ENCODE peak calls at places on chromosomes 2 and 18, in five cellular contexts. L is HCT116, I is fibroblast of the aortic adventitia, K is adrenal gland, M is hepatocyte. H is an unnamed sample.

GRCh38 chr2:3742743-3743142 is 39.4 kb downstream of the DCDC2C start:
- DNase-seq in K (no peak), I (no peak), L (no peak), M (no peak), H (no peak)

GRCh38 chr18:9671214-9671613 is 36.9 kb upstream of the RAB31 start:
- DNase-seq in M (no peak), L (no peak), K (no peak), I (no peak), H (no peak)

GRCh38 chr2:239118675-239119211 is 270.9 kb downstream of the TWIST2 start:
- DNase-seq in M (no peak), I (no peak), L (no peak), K (no peak), H (no peak)

GRCh38 chr18:62420151-62420512 is 95.0 kb downstream of the TNFRSF11A start:
- DNase-seq in L (no peak), M (peak), K (no peak), I (peak), H (no peak)

GRCh38 chr2:71071681-71072398 is 3.4 kb downstream of the NAGK start:
- DNase-seq in L (no peak), I (no peak), M (no peak), K (no peak), H (no peak)

GRCh38 chr2:26556309-26557243 is 78.7 kb upstream of the OTOF start:
- DNase-seq in K (no peak), L (no peak), M (no peak), I (no peak), H (no peak)

GRCh38 chr2:95062247-95062646 is 36.7 kb downstream of the MAL start:
- DNase-seq in L (no peak), K (no peak), I (no peak), M (no peak), H (peak)

GRCh38 chr2:160168878-160169277 is 31.2 kb downstream of the ITGB6 start:
- DNase-seq in L (no peak), K (no peak), M (peak), I (no peak), H (no peak)

GRCh38 chr2:86628091-86628522 is 4.4 kb upstream of the RNF103 start:
- DNase-seq in L (no peak), I (no peak), M (no peak), K (no peak), H (no peak)

GRCh38 chr2:143476421-143477084 is 347.3 kb downstream of the ARHGAP15 start:
- DNase-seq in I (no peak), K (no peak), L (no peak), M (no peak), H (no peak)

GRCh38 chr2:241908686-241909420 is 39.3 kb downstream of the RTP5 start:
- DNase-seq in M (no peak), K (no peak), L (no peak), I (no peak), H (no peak)

GRCh38 chr2:80266231-80266630 is 38.3 kb downstream of the LRRTM1 start:
- DNase-seq in M (no peak), K (no peak), I (no peak), L (no peak), H (no peak)

GRCh38 chr2:231190531-231191197 is 7.8 kb upstream of the ARMC9 start:
- DNase-seq in K (peak), I (peak), L (no peak), M (no peak), H (no peak)

GRCh38 chr2:45255568-45255967 is 246.3 kb upstream of the SIX2 start:
- DNase-seq in M (no peak), I (no peak), L (no peak), K (no peak), H (no peak)

GRCh38 chr2:39631715-39632114 is 34.0 kb upstream of the TMEM178A start:
- DNase-seq in L (no peak), K (peak), M (peak), I (peak), H (no peak)

GRCh38 chr2:47984041-47984440 is 77.7 kb upstream of the FBXO11 start:
- DNase-seq in I (peak), L (no peak), K (no peak), M (no peak), H (no peak)

GRCh38 chr2:129923265-129924141 is 56.0 kb upstream of the RAB6C start:
- DNase-seq in I (peak), M (peak), K (no peak), L (peak), H (peak)

GRCh38 chr2:26561918-26562810 is 79.0 kb downstream of the CIB4 start:
- DNase-seq in L (peak), I (no peak), K (peak), M (no peak), H (peak)

GRCh38 chr2:11505652-11506610 is 27.9 kb upstream of the GREB1 start:
- DNase-seq in I (no peak), M (peak), L (peak), K (no peak), H (no peak)

GRCh38 chr2:135820003-135820618 is 16.9 kb downstream of the LCT start:
- DNase-seq in M (no peak), K (no peak), I (no peak), L (no peak), H (no peak)

GRCh38 chr18:74790451-74790850 is 192.8 kb downstream of the ZNF407 start:
- DNase-seq in L (no peak), M (no peak), K (no peak), I (no peak), H (no peak)

GRCh38 chr18:2070636-2071035 is 500.7 kb downstream of the METTL4 start:
- DNase-seq in K (no peak), I (no peak), L (no peak), M (no peak), H (no peak)

GRCh38 chr2:172200495-172201085 is 97.9 kb upstream of the DLX2 start:
- DNase-seq in L (peak), M (no peak), I (peak), K (no peak), H (peak)

GRCh38 chr2:199409705-199410104 is 48.0 kb downstream of the SATB2 start:
- DNase-seq in M (no peak), L (no peak), I (no peak), K (no peak), H (no peak)
- TF ChIP-seq CTCF in M (no peak), L (no peak), I (no peak), K (no peak), H (no peak)

DNA sequence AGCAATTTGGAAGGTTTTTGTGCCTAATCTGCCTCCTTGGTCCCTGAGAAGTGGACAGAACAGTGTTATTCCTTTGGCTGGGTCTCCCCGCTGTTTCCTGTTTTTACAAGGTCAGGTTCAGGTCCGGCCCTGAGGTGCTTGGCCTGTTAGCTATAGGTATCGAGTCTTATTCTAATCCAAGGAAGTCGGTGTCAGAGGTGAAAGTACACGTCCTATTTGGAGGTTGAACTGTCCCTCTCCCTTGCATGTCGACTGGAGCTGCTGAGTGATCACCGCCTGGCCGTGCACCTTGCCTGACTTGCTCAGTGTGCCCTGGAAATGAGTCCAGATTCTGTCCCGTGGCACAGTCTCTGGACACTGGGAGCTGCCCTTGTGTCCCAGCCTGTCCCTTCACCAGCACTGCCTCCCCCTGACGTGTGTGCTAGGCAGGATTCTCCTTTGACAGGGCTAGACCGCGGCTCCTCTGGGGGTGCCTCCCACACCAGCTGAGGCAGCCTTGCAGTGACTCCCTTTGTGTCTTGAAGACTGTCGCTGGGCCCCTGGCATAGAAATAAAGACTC is 65.7 kb upstream of the RBM44 start:
- DNase-seq in I (no peak), K (peak), L (no peak), M (no peak), H (no peak)
- H3K4me3 ChIP-seq in I (no peak), K (no peak), L (no peak), M (no peak), H (no peak)

GRCh38 chr2:166899676-166900075 is 11.4 kb downstream of the XIRP2 start:
- DNase-seq in I (no peak), L (no peak), K (no peak), M (no peak), H (no peak)
- TF ChIP-seq CTCF in I (no peak), L (no peak), K (no peak), M (no peak), H (peak)

DNA sequence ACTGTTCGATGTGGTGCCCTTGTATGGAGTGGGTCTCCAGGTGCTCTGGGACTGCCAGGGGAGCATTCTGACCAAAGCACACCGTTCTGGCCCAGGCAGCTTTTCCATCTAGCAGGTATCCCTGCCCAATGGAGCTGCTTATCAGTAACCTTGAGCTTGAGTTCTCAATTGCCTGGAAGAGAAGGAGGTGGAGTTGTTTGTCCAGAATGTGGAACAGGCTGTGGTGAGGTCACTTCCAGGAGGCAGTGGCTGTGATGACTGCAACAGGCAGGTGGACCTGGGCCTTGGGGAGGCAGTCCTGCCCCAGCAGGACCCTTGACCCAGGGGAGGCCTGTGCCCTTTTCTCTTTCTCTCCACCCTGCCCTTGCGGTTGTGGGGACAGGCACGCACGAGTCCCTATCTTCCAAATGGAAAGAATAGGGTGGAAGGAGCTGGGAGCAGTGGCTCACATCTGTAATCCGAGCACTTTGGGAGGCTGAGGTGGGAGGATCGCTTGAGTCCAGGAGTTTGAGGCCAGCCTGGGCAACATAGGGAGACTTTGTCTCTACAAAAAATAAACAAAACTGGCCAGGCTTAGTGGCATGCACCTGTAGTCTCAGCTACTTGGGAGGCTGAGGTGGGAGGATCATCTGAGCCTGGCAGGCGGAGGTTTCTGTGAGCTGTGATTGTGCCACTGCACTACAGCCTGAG is 66.2 kb upstream of the MCFD2 start:
- DNase-seq in K (peak), L (no peak), M (peak), I (no peak), H (no peak)
- H3K4me3 ChIP-seq in K (no peak), L (no peak), M (no peak), I (no peak), H (no peak)

GRCh38 chr2:195056001-195056400 is 601.0 kb upstream of the SLC39A10 start:
- DNase-seq in I (no peak), L (no peak), M (no peak), K (no peak), H (no peak)

GRCh38 chr2:195051401-195051800 is 605.6 kb upstream of the SLC39A10 start:
- DNase-seq in M (no peak), K (no peak), I (peak), L (no peak), H (no peak)

DNA sequence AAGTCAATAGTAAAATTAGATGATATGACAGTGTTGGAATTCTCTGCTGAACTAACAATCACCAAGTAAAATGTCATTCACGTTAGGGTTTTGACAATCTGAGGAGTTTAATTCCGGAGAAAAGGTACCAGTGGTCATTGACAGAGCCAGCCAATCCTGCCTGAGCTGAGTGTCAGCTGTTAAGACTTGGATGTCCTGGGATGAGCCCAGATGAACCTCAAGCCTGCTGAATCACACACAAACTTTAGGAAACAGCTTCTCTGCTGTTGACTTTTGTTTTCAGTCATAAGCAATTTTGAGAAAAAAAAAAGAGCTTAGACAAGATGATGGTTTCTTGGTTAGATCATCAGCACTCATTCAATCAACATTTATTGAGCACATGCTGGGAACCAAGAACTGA is 600.0 kb upstream of the SLC39A10 start:
- DNase-seq in M (no peak), K (no peak), L (no peak), I (no peak), H (no peak)
- TF ChIP-seq CTCF in M (no peak), K (no peak), L (no peak), I (no peak), H (no peak)

GRCh38 chr18:6413554-6414117 is 1.1 kb downstream of the L3MBTL4 start:
- DNase-seq in I (no peak), L (no peak), M (no peak), K (peak), H (no peak)
- H3K4me3 ChIP-seq in I (no peak), L (no peak), M (peak), K (peak), H (no peak)

GRCh38 chr2:2704380-2705093 is 373.5 kb upstream of the MYT1L start:
- DNase-seq in I (no peak), M (no peak), L (no peak), K (no peak), H (no peak)

GRCh38 chr2:2703792-2704191 is 372.7 kb upstream of the MYT1L start:
- DNase-seq in M (no peak), I (no peak), K (no peak), L (no peak), H (no peak)

GRCh38 chr2:2702385-2702784 is 371.3 kb upstream of the MYT1L start:
- DNase-seq in I (no peak), M (no peak), K (no peak), L (no peak), H (no peak)

GRCh38 chr2:2701813-2702212 is 370.7 kb upstream of the MYT1L start:
- DNase-seq in L (no peak), I (no peak), K (no peak), M (no peak), H (no peak)

GRCh38 chr2:2703127-2703526 is 372.1 kb upstream of the MYT1L start:
- DNase-seq in I (no peak), M (no peak), L (no peak), K (no peak), H (no peak)
- TF ChIP-seq CTCF in I (no peak), M (no peak), L (no peak), K (no peak), H (no peak)